ENCODE peak calls at places on chromosomes 3 and 15, in ten cellular contexts. One of them, this sample, is unnamed.

GRCh38 chr3:38992117-38992779 is 59.5 kb downstream of the SCN11A start:
- DNase-seq in AG10803: peak
- DNase-seq in uterus: no peak
- DNase-seq in effector CD4-positive, alpha-beta T cell: no peak
- DNase-seq in activated gamma-delta T cell treated with Interleukin-2 at 50 U/mL for 16 hours: no peak
- DNase-seq in lower leg skin: no peak
- DNase-seq in LoVo: no peak
- DNase-seq in NT2/D1: no peak
- DNase-seq in stimulated activated CD4-positive, alpha-beta T cell treated with anti-CD3 and anti-CD28 coated beads, Interleukin-12 subunit alpha, Interleukin-12 subunit beta, amount 100 ng/mL, for 4 hours: no peak
- DNase-seq in AG08396: peak
- DNase-seq in this sample: no peak

GRCh38 chr3:23129817-23130216 is 73.3 kb upstream of the UBE2E2 start:
- DNase-seq in AG10803: peak
- DNase-seq in uterus: no peak
- DNase-seq in effector CD4-positive, alpha-beta T cell: no peak
- DNase-seq in activated gamma-delta T cell treated with Interleukin-2 at 50 U/mL for 16 hours: no peak
- DNase-seq in lower leg skin: no peak
- DNase-seq in LoVo: no peak
- DNase-seq in NT2/D1: no peak
- DNase-seq in stimulated activated CD4-positive, alpha-beta T cell treated with anti-CD3 and anti-CD28 coated beads, Interleukin-12 subunit alpha, Interleukin-12 subunit beta, amount 100 ng/mL, for 4 hours: no peak
- DNase-seq in AG08396: no peak
- DNase-seq in this sample: no peak

GRCh38 chr15:96403071-96403470 is 72.6 kb downstream of the NR2F2 start:
- DNase-seq in AG10803: no peak
- DNase-seq in uterus: no peak
- DNase-seq in effector CD4-positive, alpha-beta T cell: no peak
- DNase-seq in activated gamma-delta T cell treated with Interleukin-2 at 50 U/mL for 16 hours: no peak
- DNase-seq in lower leg skin: no peak
- DNase-seq in LoVo: no peak
- DNase-seq in NT2/D1: no peak
- DNase-seq in stimulated activated CD4-positive, alpha-beta T cell treated with anti-CD3 and anti-CD28 coated beads, Interleukin-12 subunit alpha, Interleukin-12 subunit beta, amount 100 ng/mL, for 4 hours: no peak
- DNase-seq in AG08396: no peak
- DNase-seq in this sample: no peak

GRCh38 chr3:133573629-133574194 is at the start of gene CDV3:
- DNase-seq in AG10803: no peak
- DNase-seq in uterus: no peak
- DNase-seq in effector CD4-positive, alpha-beta T cell: no peak
- DNase-seq in activated gamma-delta T cell treated with Interleukin-2 at 50 U/mL for 16 hours: no peak
- DNase-seq in lower leg skin: peak
- DNase-seq in LoVo: no peak
- DNase-seq in NT2/D1: peak
- DNase-seq in stimulated activated CD4-positive, alpha-beta T cell treated with anti-CD3 and anti-CD28 coated beads, Interleukin-12 subunit alpha, Interleukin-12 subunit beta, amount 100 ng/mL, for 4 hours: no peak
- DNase-seq in AG08396: no peak
- DNase-seq in this sample: no peak

GRCh38 chr3:171842864-171843511 is at the start of gene TMEM212:
- DNase-seq in AG10803: peak
- DNase-seq in uterus: no peak
- DNase-seq in effector CD4-positive, alpha-beta T cell: no peak
- DNase-seq in activated gamma-delta T cell treated with Interleukin-2 at 50 U/mL for 16 hours: no peak
- DNase-seq in lower leg skin: no peak
- DNase-seq in LoVo: no peak
- DNase-seq in NT2/D1: peak
- DNase-seq in stimulated activated CD4-positive, alpha-beta T cell treated with anti-CD3 and anti-CD28 coated beads, Interleukin-12 subunit alpha, Interleukin-12 subunit beta, amount 100 ng/mL, for 4 hours: no peak
- DNase-seq in AG08396: no peak
- DNase-seq in this sample: no peak

GRCh38 chr3:84108442-84108971 is 850.3 kb upstream of the CADM2 start:
- DNase-seq in AG10803: no peak
- DNase-seq in uterus: no peak
- DNase-seq in effector CD4-positive, alpha-beta T cell: no peak
- DNase-seq in activated gamma-delta T cell treated with Interleukin-2 at 50 U/mL for 16 hours: no peak
- DNase-seq in lower leg skin: no peak
- DNase-seq in LoVo: peak
- DNase-seq in NT2/D1: no peak
- DNase-seq in stimulated activated CD4-positive, alpha-beta T cell treated with anti-CD3 and anti-CD28 coated beads, Interleukin-12 subunit alpha, Interleukin-12 subunit beta, amount 100 ng/mL, for 4 hours: no peak
- DNase-seq in AG08396: peak
- DNase-seq in this sample: peak

GRCh38 chr3:133885241-133885711 is 10.4 kb downstream of the RAB6B start:
- DNase-seq in AG10803: no peak
- DNase-seq in uterus: no peak
- DNase-seq in effector CD4-positive, alpha-beta T cell: no peak
- DNase-seq in activated gamma-delta T cell treated with Interleukin-2 at 50 U/mL for 16 hours: no peak
- DNase-seq in lower leg skin: peak
- DNase-seq in LoVo: no peak
- DNase-seq in NT2/D1: no peak
- DNase-seq in stimulated activated CD4-positive, alpha-beta T cell treated with anti-CD3 and anti-CD28 coated beads, Interleukin-12 subunit alpha, Interleukin-12 subunit beta, amount 100 ng/mL, for 4 hours: no peak
- DNase-seq in AG08396: no peak
- DNase-seq in this sample: no peak

GRCh38 chr3:111667170-111667569 is 72.0 kb upstream of the ZBED2 start:
- DNase-seq in AG10803: no peak
- DNase-seq in uterus: no peak
- DNase-seq in effector CD4-positive, alpha-beta T cell: no peak
- DNase-seq in activated gamma-delta T cell treated with Interleukin-2 at 50 U/mL for 16 hours: no peak
- DNase-seq in lower leg skin: no peak
- DNase-seq in LoVo: no peak
- DNase-seq in NT2/D1: no peak
- DNase-seq in stimulated activated CD4-positive, alpha-beta T cell treated with anti-CD3 and anti-CD28 coated beads, Interleukin-12 subunit alpha, Interleukin-12 subunit beta, amount 100 ng/mL, for 4 hours: no peak
- DNase-seq in AG08396: no peak
- DNase-seq in this sample: no peak

GRCh38 chr15:68590721-68591389 is 12.1 kb downstream of the CORO2B start:
- DNase-seq in AG10803: no peak
- DNase-seq in uterus: no peak
- DNase-seq in effector CD4-positive, alpha-beta T cell: no peak
- DNase-seq in activated gamma-delta T cell treated with Interleukin-2 at 50 U/mL for 16 hours: no peak
- DNase-seq in lower leg skin: no peak
- DNase-seq in LoVo: no peak
- DNase-seq in NT2/D1: no peak
- DNase-seq in stimulated activated CD4-positive, alpha-beta T cell treated with anti-CD3 and anti-CD28 coated beads, Interleukin-12 subunit alpha, Interleukin-12 subunit beta, amount 100 ng/mL, for 4 hours: no peak
- DNase-seq in AG08396: no peak
- DNase-seq in this sample: no peak

GRCh38 chr3:50260027-50260941 is 8.7 kb upstream of the SEMA3B start:
- DNase-seq in AG10803: peak
- DNase-seq in uterus: peak
- DNase-seq in effector CD4-positive, alpha-beta T cell: peak
- DNase-seq in activated gamma-delta T cell treated with Interleukin-2 at 50 U/mL for 16 hours: peak
- DNase-seq in lower leg skin: peak
- DNase-seq in LoVo: peak
- DNase-seq in NT2/D1: peak
- DNase-seq in stimulated activated CD4-positive, alpha-beta T cell treated with anti-CD3 and anti-CD28 coated beads, Interleukin-12 subunit alpha, Interleukin-12 subunit beta, amount 100 ng/mL, for 4 hours: peak
- DNase-seq in AG08396: peak
- DNase-seq in this sample: peak

GRCh38 chr3:34001022-34001421 is 202.6 kb downstream of the PDCD6IP start:
- DNase-seq in AG10803: no peak
- DNase-seq in uterus: no peak
- DNase-seq in effector CD4-positive, alpha-beta T cell: no peak
- DNase-seq in activated gamma-delta T cell treated with Interleukin-2 at 50 U/mL for 16 hours: no peak
- DNase-seq in lower leg skin: no peak
- DNase-seq in LoVo: peak
- DNase-seq in NT2/D1: no peak
- DNase-seq in stimulated activated CD4-positive, alpha-beta T cell treated with anti-CD3 and anti-CD28 coated beads, Interleukin-12 subunit alpha, Interleukin-12 subunit beta, amount 100 ng/mL, for 4 hours: no peak
- DNase-seq in AG08396: no peak
- DNase-seq in this sample: no peak

GRCh38 chr3:129855454-129856419 is 37.8 kb downstream of the TMCC1 start:
- DNase-seq in AG10803: peak
- DNase-seq in uterus: no peak
- DNase-seq in effector CD4-positive, alpha-beta T cell: no peak
- DNase-seq in activated gamma-delta T cell treated with Interleukin-2 at 50 U/mL for 16 hours: no peak
- DNase-seq in lower leg skin: no peak
- DNase-seq in LoVo: no peak
- DNase-seq in NT2/D1: no peak
- DNase-seq in stimulated activated CD4-positive, alpha-beta T cell treated with anti-CD3 and anti-CD28 coated beads, Interleukin-12 subunit alpha, Interleukin-12 subunit beta, amount 100 ng/mL, for 4 hours: no peak
- DNase-seq in AG08396: peak
- DNase-seq in this sample: peak

GRCh38 chr3:166029507-166029906 is 192.3 kb upstream of the BCHE start:
- DNase-seq in AG10803: no peak
- DNase-seq in uterus: no peak
- DNase-seq in effector CD4-positive, alpha-beta T cell: no peak
- DNase-seq in activated gamma-delta T cell treated with Interleukin-2 at 50 U/mL for 16 hours: no peak
- DNase-seq in lower leg skin: no peak
- DNase-seq in LoVo: no peak
- DNase-seq in NT2/D1: no peak
- DNase-seq in stimulated activated CD4-positive, alpha-beta T cell treated with anti-CD3 and anti-CD28 coated beads, Interleukin-12 subunit alpha, Interleukin-12 subunit beta, amount 100 ng/mL, for 4 hours: no peak
- DNase-seq in AG08396: no peak
- DNase-seq in this sample: no peak

GRCh38 chr15:84944311-84944710 is 37.3 kb upstream of the PDE8A start:
- DNase-seq in AG10803: no peak
- DNase-seq in uterus: no peak
- DNase-seq in effector CD4-positive, alpha-beta T cell: no peak
- DNase-seq in activated gamma-delta T cell treated with Interleukin-2 at 50 U/mL for 16 hours: no peak
- DNase-seq in lower leg skin: no peak
- DNase-seq in LoVo: no peak
- DNase-seq in NT2/D1: no peak
- DNase-seq in stimulated activated CD4-positive, alpha-beta T cell treated with anti-CD3 and anti-CD28 coated beads, Interleukin-12 subunit alpha, Interleukin-12 subunit beta, amount 100 ng/mL, for 4 hours: no peak
- DNase-seq in AG08396: no peak
- DNase-seq in this sample: no peak

GRCh38 chr3:129612350-129613204 is 6.1 kb upstream of the PLXND1 start:
- DNase-seq in AG10803: peak
- DNase-seq in uterus: peak
- DNase-seq in effector CD4-positive, alpha-beta T cell: no peak
- DNase-seq in activated gamma-delta T cell treated with Interleukin-2 at 50 U/mL for 16 hours: no peak
- DNase-seq in lower leg skin: no peak
- DNase-seq in LoVo: no peak
- DNase-seq in NT2/D1: no peak
- DNase-seq in stimulated activated CD4-positive, alpha-beta T cell treated with anti-CD3 and anti-CD28 coated beads, Interleukin-12 subunit alpha, Interleukin-12 subunit beta, amount 100 ng/mL, for 4 hours: no peak
- DNase-seq in AG08396: peak
- DNase-seq in this sample: no peak

GRCh38 chr3:185508330-185508729 is 9.5 kb upstream of the TMEM41A start:
- DNase-seq in AG10803: no peak
- DNase-seq in uterus: no peak
- DNase-seq in effector CD4-positive, alpha-beta T cell: no peak
- DNase-seq in activated gamma-delta T cell treated with Interleukin-2 at 50 U/mL for 16 hours: no peak
- DNase-seq in lower leg skin: no peak
- DNase-seq in LoVo: no peak
- DNase-seq in NT2/D1: no peak
- DNase-seq in stimulated activated CD4-positive, alpha-beta T cell treated with anti-CD3 and anti-CD28 coated beads, Interleukin-12 subunit alpha, Interleukin-12 subunit beta, amount 100 ng/mL, for 4 hours: no peak
- DNase-seq in AG08396: no peak
- DNase-seq in this sample: no peak

GRCh38 chr3:16512435-16513140 is 911 bp downstream of the RFTN1 start:
- DNase-seq in AG10803: no peak
- DNase-seq in uterus: peak
- DNase-seq in effector CD4-positive, alpha-beta T cell: peak
- DNase-seq in activated gamma-delta T cell treated with Interleukin-2 at 50 U/mL for 16 hours: peak
- DNase-seq in lower leg skin: peak
- DNase-seq in LoVo: no peak
- DNase-seq in NT2/D1: no peak
- DNase-seq in stimulated activated CD4-positive, alpha-beta T cell treated with anti-CD3 and anti-CD28 coated beads, Interleukin-12 subunit alpha, Interleukin-12 subunit beta, amount 100 ng/mL, for 4 hours: peak
- DNase-seq in AG08396: peak
- DNase-seq in this sample: no peak

GRCh38 chr15:72958634-72959033 is 93.6 kb upstream of the NEO1 start:
- DNase-seq in AG10803: no peak
- DNase-seq in uterus: no peak
- DNase-seq in effector CD4-positive, alpha-beta T cell: no peak
- DNase-seq in activated gamma-delta T cell treated with Interleukin-2 at 50 U/mL for 16 hours: no peak
- DNase-seq in lower leg skin: no peak
- DNase-seq in LoVo: no peak
- DNase-seq in NT2/D1: no peak
- DNase-seq in stimulated activated CD4-positive, alpha-beta T cell treated with anti-CD3 and anti-CD28 coated beads, Interleukin-12 subunit alpha, Interleukin-12 subunit beta, amount 100 ng/mL, for 4 hours: no peak
- DNase-seq in AG08396: no peak
- DNase-seq in this sample: no peak

GRCh38 chr3:4261411-4261810 is 41.8 kb upstream of the SETMAR start:
- DNase-seq in AG10803: no peak
- DNase-seq in uterus: no peak
- DNase-seq in effector CD4-positive, alpha-beta T cell: no peak
- DNase-seq in activated gamma-delta T cell treated with Interleukin-2 at 50 U/mL for 16 hours: no peak
- DNase-seq in lower leg skin: no peak
- DNase-seq in LoVo: no peak
- DNase-seq in NT2/D1: no peak
- DNase-seq in stimulated activated CD4-positive, alpha-beta T cell treated with anti-CD3 and anti-CD28 coated beads, Interleukin-12 subunit alpha, Interleukin-12 subunit beta, amount 100 ng/mL, for 4 hours: no peak
- DNase-seq in AG08396: no peak
- DNase-seq in this sample: no peak

GRCh38 chr15:51493892-51494291 is 128.7 kb downstream of the DMXL2 start:
- DNase-seq in AG10803: peak
- DNase-seq in uterus: no peak
- DNase-seq in effector CD4-positive, alpha-beta T cell: no peak
- DNase-seq in activated gamma-delta T cell treated with Interleukin-2 at 50 U/mL for 16 hours: no peak
- DNase-seq in lower leg skin: no peak
- DNase-seq in LoVo: no peak
- DNase-seq in NT2/D1: no peak
- DNase-seq in stimulated activated CD4-positive, alpha-beta T cell treated with anti-CD3 and anti-CD28 coated beads, Interleukin-12 subunit alpha, Interleukin-12 subunit beta, amount 100 ng/mL, for 4 hours: no peak
- DNase-seq in AG08396: peak
- DNase-seq in this sample: no peak

GRCh38 chr15:78391781-78392180 is 46.2 kb upstream of the IREB2 start:
- DNase-seq in AG10803: no peak
- DNase-seq in uterus: no peak
- DNase-seq in effector CD4-positive, alpha-beta T cell: no peak
- DNase-seq in activated gamma-delta T cell treated with Interleukin-2 at 50 U/mL for 16 hours: no peak
- DNase-seq in lower leg skin: no peak
- DNase-seq in LoVo: no peak
- DNase-seq in NT2/D1: no peak
- DNase-seq in stimulated activated CD4-positive, alpha-beta T cell treated with anti-CD3 and anti-CD28 coated beads, Interleukin-12 subunit alpha, Interleukin-12 subunit beta, amount 100 ng/mL, for 4 hours: no peak
- DNase-seq in AG08396: no peak
- DNase-seq in this sample: no peak

GRCh38 chr15:88912500-88912921 is 668 bp downstream of the MFGE8 start:
- DNase-seq in AG10803: no peak
- DNase-seq in uterus: peak
- DNase-seq in effector CD4-positive, alpha-beta T cell: no peak
- DNase-seq in activated gamma-delta T cell treated with Interleukin-2 at 50 U/mL for 16 hours: no peak
- DNase-seq in lower leg skin: no peak
- DNase-seq in LoVo: no peak
- DNase-seq in NT2/D1: no peak
- DNase-seq in stimulated activated CD4-positive, alpha-beta T cell treated with anti-CD3 and anti-CD28 coated beads, Interleukin-12 subunit alpha, Interleukin-12 subunit beta, amount 100 ng/mL, for 4 hours: no peak
- DNase-seq in AG08396: peak
- DNase-seq in this sample: no peak

GRCh38 chr15:25930931-25931330 is 67.8 kb upstream of the ATP10A start:
- DNase-seq in AG10803: peak
- DNase-seq in uterus: no peak
- DNase-seq in effector CD4-positive, alpha-beta T cell: no peak
- DNase-seq in activated gamma-delta T cell treated with Interleukin-2 at 50 U/mL for 16 hours: no peak
- DNase-seq in lower leg skin: no peak
- DNase-seq in LoVo: no peak
- DNase-seq in NT2/D1: no peak
- DNase-seq in stimulated activated CD4-positive, alpha-beta T cell treated with anti-CD3 and anti-CD28 coated beads, Interleukin-12 subunit alpha, Interleukin-12 subunit beta, amount 100 ng/mL, for 4 hours: no peak
- DNase-seq in AG08396: no peak
- DNase-seq in this sample: no peak

GRCh38 chr3:72042397-72043211 is 257.7 kb upstream of the PROK2 start:
- DNase-seq in AG10803: peak
- DNase-seq in uterus: no peak
- DNase-seq in effector CD4-positive, alpha-beta T cell: no peak
- DNase-seq in activated gamma-delta T cell treated with Interleukin-2 at 50 U/mL for 16 hours: no peak
- DNase-seq in lower leg skin: no peak
- DNase-seq in LoVo: no peak
- DNase-seq in NT2/D1: peak
- DNase-seq in stimulated activated CD4-positive, alpha-beta T cell treated with anti-CD3 and anti-CD28 coated beads, Interleukin-12 subunit alpha, Interleukin-12 subunit beta, amount 100 ng/mL, for 4 hours: no peak
- DNase-seq in AG08396: peak
- DNase-seq in this sample: no peak

GRCh38 chr15:74937226-74937601 is 659 bp downstream of the COX5A start:
- DNase-seq in AG10803: no peak
- DNase-seq in uterus: no peak
- DNase-seq in effector CD4-positive, alpha-beta T cell: no peak
- DNase-seq in activated gamma-delta T cell treated with Interleukin-2 at 50 U/mL for 16 hours: no peak
- DNase-seq in lower leg skin: no peak
- DNase-seq in LoVo: no peak
- DNase-seq in NT2/D1: no peak
- DNase-seq in stimulated activated CD4-positive, alpha-beta T cell treated with anti-CD3 and anti-CD28 coated beads, Interleukin-12 subunit alpha, Interleukin-12 subunit beta, amount 100 ng/mL, for 4 hours: no peak
- DNase-seq in AG08396: no peak
- DNase-seq in this sample: no peak

GRCh38 chr15:78640840-78641733 is at the start of gene CHRNB4:
- DNase-seq in AG10803: no peak
- DNase-seq in uterus: no peak
- DNase-seq in effector CD4-positive, alpha-beta T cell: no peak
- DNase-seq in activated gamma-delta T cell treated with Interleukin-2 at 50 U/mL for 16 hours: no peak
- DNase-seq in lower leg skin: no peak
- DNase-seq in LoVo: peak
- DNase-seq in NT2/D1: peak
- DNase-seq in stimulated activated CD4-positive, alpha-beta T cell treated with anti-CD3 and anti-CD28 coated beads, Interleukin-12 subunit alpha, Interleukin-12 subunit beta, amount 100 ng/mL, for 4 hours: no peak
- DNase-seq in AG08396: no peak
- DNase-seq in this sample: no peak

GRCh38 chr3:171970301-171970788 is 69.0 kb upstream of the FNDC3B start:
- DNase-seq in AG10803: no peak
- DNase-seq in uterus: no peak
- DNase-seq in effector CD4-positive, alpha-beta T cell: no peak
- DNase-seq in activated gamma-delta T cell treated with Interleukin-2 at 50 U/mL for 16 hours: no peak
- DNase-seq in lower leg skin: no peak
- DNase-seq in LoVo: no peak
- DNase-seq in NT2/D1: no peak
- DNase-seq in stimulated activated CD4-positive, alpha-beta T cell treated with anti-CD3 and anti-CD28 coated beads, Interleukin-12 subunit alpha, Interleukin-12 subunit beta, amount 100 ng/mL, for 4 hours: no peak
- DNase-seq in AG08396: peak
- DNase-seq in this sample: no peak

GRCh38 chr15:81411056-81411455 is 37.0 kb upstream of the TMC3 start:
- DNase-seq in AG10803: no peak
- DNase-seq in uterus: no peak
- DNase-seq in effector CD4-positive, alpha-beta T cell: no peak
- DNase-seq in activated gamma-delta T cell treated with Interleukin-2 at 50 U/mL for 16 hours: no peak
- DNase-seq in lower leg skin: no peak
- DNase-seq in LoVo: no peak
- DNase-seq in NT2/D1: no peak
- DNase-seq in stimulated activated CD4-positive, alpha-beta T cell treated with anti-CD3 and anti-CD28 coated beads, Interleukin-12 subunit alpha, Interleukin-12 subunit beta, amount 100 ng/mL, for 4 hours: no peak
- DNase-seq in AG08396: no peak
- DNase-seq in this sample: no peak